ENCODE peak calls at places on chromosomes 4 and X, in four cellular contexts. T is HCT116, O is body of pancreas, S is stomach. A is an unnamed sample.

GRCh38 chrX:113529425-113530013 is 688.9 kb upstream of the AMOT start:
- DNase-seq in T (no peak), O (no peak), S (no peak), A (no peak)

GRCh38 chr4:48360285-48360965 is 19.1 kb downstream of the SLAIN2 start:
- DNase-seq in T (no peak), O (no peak), S (no peak), A (no peak)

GRCh38 chrX:40132751-40133150 is 35.0 kb upstream of the BCOR start:
- DNase-seq in T (peak; percentile 48), O (peak; percentile 81), S (peak; percentile 82), A (no peak)

GRCh38 chr4:135185256-135185655 is 983.7 kb upstream of the PABPC4L start:
- DNase-seq in T (no peak), O (no peak), S (no peak), A (no peak)

GRCh38 chrX:3428762-3429161 is 82.3 kb upstream of the MXRA5 start:
- DNase-seq in T (no peak), O (no peak), S (no peak), A (no peak)

GRCh38 chr4:42280327-42281095 is 116.8 kb upstream of the SHISA3 start:
- DNase-seq in T (peak; percentile 35), O (peak; percentile 7), S (no peak), A (no peak)

GRCh38 chr4:62018537-62018936 is 818.4 kb downstream of the ADGRL3 start:
- DNase-seq in T (no peak), O (no peak), S (no peak), A (no peak)

GRCh38 chrX:55011294-55011693 is 11.1 kb downstream of the APEX2 start:
- DNase-seq in T (no peak), O (no peak), S (no peak), A (no peak)

GRCh38 chrX:80022363-80023031 is 7.9 kb downstream of the TBX22 start:
- DNase-seq in T (no peak), O (no peak), S (no peak), A (no peak)

GRCh38 chr4:26873391-26874026 is 12.9 kb downstream of the STIM2 start:
- DNase-seq in T (no peak), O (peak; percentile 34), S (no peak), A (no peak)

GRCh38 chr4:40992472-40993298 is 221.7 kb downstream of the APBB2 start:
- DNase-seq in T (no peak), O (peak; percentile 11), S (no peak), A (no peak)

DNA sequence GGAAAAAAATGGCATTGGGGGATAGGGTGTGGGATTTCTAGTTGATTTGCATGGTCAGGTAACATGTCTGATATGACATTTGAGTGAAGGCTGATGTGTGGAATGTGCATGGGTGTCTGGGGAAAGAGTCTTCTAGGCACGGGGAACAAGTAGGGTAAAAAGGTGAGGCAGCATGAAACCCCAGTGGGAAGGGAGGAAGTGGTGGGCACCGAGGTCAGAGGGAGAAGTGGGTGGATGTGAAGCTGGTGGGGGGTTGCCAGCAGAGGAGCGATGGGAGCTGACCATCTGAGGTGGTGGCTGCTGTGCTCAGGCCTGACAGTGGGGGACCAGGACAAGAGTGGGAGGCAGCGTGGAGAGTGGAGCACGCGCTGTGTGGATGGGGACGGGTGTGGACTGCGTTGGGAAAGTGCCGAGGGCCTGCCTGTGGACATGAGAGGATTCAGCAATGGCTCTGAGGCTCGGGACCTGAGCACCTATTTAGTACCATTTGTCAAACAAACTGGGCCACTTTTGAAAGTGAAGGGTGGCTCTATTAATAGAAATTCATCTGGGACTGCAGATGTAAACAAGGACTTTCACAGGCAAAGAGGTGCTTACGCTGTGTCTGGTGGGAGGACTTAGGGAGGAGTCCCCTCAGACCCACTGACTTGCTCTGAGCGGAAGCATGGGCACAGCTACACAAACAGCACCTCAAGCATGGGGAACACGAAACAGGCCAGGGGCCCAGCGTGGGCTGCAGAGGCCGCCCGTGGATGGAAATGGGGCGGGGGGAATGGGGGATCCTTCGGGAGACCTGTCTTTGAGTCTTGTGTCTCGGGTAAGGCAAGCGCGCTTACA is 16.7 kb upstream of the S100P start:
- DNase-seq in T (no peak), O (no peak), S (no peak), A (no peak)
- TF ChIP-seq POLR2A in T (no peak), O (no peak), S (no peak), A (no peak)

DNA sequence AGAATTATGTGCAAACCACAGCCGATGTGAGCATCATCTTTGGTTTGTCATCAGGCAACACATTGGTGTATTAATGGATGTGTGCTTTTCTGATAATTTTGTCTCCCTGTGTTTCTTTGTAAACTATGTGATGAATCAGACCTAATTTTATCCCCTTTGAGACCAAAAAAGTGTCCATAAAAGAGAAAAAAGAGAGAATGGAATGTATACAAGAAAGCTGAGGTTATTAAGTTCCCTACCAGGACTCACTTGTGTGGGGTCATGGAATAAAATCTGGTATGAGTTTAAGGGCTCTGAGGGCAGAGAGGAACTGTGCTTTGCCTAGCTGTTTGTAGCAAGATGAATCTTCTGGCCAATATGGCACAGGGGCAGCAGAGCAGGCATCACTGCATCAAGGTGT is 239.5 kb upstream of the HAND2 start:
- DNase-seq in T (no peak), O (no peak), S (no peak), A (no peak)
- TF ChIP-seq POLR2A in T (no peak), O (no peak), S (no peak), A (no peak)

GRCh38 chrX:110002300-110003166 is at the start of gene TMEM164:
- DNase-seq in T (peak; percentile 56), O (peak; percentile 82), S (peak; percentile 82), A (peak; percentile 69)

GRCh38 chrX:110001702-110002299 is 1.1 kb upstream of the TMEM164 start:
- DNase-seq in T (no peak), O (no peak), S (no peak), A (no peak)

GRCh38 chrX:110004210-110004609 is 1.3 kb downstream of the TMEM164 start:
- DNase-seq in T (no peak), O (peak; percentile 64), S (peak; percentile 73), A (peak; percentile 4)

GRCh38 chrX:110004970-110005369 is 2.1 kb downstream of the TMEM164 start:
- DNase-seq in T (no peak), O (no peak), S (no peak), A (no peak)

GRCh38 chrX:110003167-110004156 is 548 bp downstream of the TMEM164 start:
- DNase-seq in T (no peak), O (peak; percentile 9), S (peak; percentile 39), A (peak; percentile 5)
- TF ChIP-seq POLR2A in T (no peak), O (no peak), S (no peak), A (no peak)

GRCh38 chr4:39505581-39505980 is 21.7 kb downstream of the UGDH start:
- DNase-seq in T (no peak), O (no peak), S (no peak), A (no peak)

GRCh38 chr4:39514888-39515401 is 12.3 kb downstream of the UGDH start:
- DNase-seq in T (peak; percentile 27), O (peak; percentile 86), S (peak; percentile 63), A (peak; percentile 38)

GRCh38 chr4:39510348-39510929 is 16.8 kb downstream of the UGDH start:
- DNase-seq in T (no peak), O (no peak), S (no peak), A (no peak)
- TF ChIP-seq POLR2A in T (no peak), O (no peak), S (no peak), A (no peak)

GRCh38 chrX:46610070-46610658 is 36.6 kb downstream of the CHST7 start:
- DNase-seq in T (no peak), O (no peak), S (no peak), A (no peak)

GRCh38 chrX:46602468-46603102 is 29.0 kb downstream of the CHST7 start:
- DNase-seq in T (no peak), O (no peak), S (no peak), A (no peak)

GRCh38 chrX:46611658-46612362 is 38.2 kb downstream of the CHST7 start:
- DNase-seq in T (no peak), O (no peak), S (no peak), A (no peak)

DNA sequence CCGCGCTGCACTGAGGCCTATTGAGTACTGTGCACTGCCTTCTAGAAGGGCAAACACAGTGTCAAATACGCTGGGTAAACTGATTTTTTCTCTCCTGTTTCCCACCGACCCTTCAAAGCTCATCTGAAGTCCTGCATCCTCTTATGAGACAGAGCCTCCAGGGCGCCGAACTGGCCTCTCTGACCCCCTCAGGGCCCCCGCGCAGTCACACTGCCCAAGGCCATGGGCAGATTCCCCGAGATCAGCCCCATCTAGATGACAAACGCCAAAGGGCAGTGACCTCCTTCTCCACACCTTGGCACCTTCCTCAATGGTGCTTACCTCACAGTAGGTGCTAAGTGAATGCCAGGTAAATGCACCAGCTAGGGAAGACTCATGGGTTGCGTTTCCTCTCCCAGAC is 34.4 kb downstream of the CHST7 start:
- DNase-seq in T (no peak), O (no peak), S (no peak), A (no peak)
- TF ChIP-seq POLR2A in T (no peak), O (no peak), S (no peak), A (no peak)

DNA sequence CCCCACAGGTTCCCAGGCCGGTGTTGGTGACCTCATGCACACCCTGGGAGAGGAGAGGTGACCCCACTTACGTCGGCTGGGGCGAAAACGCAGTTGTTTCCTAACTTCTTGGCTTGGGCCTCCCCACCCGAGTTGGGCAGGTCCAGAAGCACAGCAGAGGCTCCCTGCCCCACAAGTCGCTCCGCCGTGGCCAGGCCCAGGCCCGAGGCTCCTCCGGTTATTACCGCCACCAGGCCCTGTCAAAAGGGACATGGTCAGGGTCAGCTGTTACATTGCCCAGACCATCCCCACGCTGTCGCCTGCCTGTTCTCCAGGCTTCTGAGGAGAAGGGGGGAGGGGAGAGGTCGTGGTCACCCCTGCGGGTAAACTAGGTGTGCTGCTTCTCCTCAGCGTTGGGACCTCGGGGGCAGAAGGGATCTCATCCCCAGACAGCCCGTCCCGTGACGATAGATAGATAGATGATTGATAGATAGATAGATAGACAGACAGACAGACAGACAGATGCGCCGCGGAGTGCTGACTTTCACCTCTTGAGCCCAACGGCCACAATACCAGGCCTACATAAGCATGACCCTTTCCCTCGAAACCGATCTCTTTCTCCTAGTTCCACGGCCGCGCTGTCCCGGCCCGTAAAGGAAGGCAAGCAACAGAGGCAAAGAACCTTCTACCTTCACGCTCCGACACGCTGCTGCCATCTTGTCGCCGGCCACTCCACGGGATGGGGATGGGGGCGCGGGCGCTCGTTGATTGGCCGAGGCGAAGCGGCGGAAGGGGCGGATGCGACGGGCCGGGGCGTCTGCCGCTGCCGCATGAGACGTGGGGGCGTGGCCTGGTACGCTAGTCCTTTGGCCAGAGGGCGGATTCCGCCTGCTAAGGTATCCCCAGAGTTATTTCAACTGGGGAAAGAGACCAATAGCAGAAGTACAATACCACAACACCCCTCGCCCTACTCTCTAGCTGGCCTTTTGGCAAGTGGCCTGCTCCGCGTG is at the start of gene HSD17B10:
- DNase-seq in T (peak; percentile 48), O (peak; percentile 92), S (peak; percentile 92), A (peak; percentile 84)
- TF ChIP-seq POLR2A in T (peak; percentile 8), O (peak; percentile 66), S (no peak), A (no peak)

GRCh38 chr4:108287834-108288413 is 119.2 kb upstream of the LEF1 start:
- DNase-seq in T (no peak), O (no peak), S (no peak), A (no peak)
- TF ChIP-seq POLR2A in T (no peak), O (no peak), S (no peak), A (no peak)

GRCh38 chrX:48695925-48696300 is 621 bp upstream of the SUV39H1 start:
- DNase-seq in T (no peak), O (no peak), S (no peak), A (no peak)

GRCh38 chrX:48696301-48697181 is at the start of gene SUV39H1:
- DNase-seq in T (peak; percentile 64), O (peak; percentile 92), S (peak; percentile 88), A (peak; percentile 84)

GRCh38 chrX:48698306-48698705 is 1.8 kb downstream of the SUV39H1 start:
- DNase-seq in T (no peak), O (no peak), S (no peak), A (no peak)

GRCh38 chrX:48695524-48695875 is 1.0 kb upstream of the SUV39H1 start:
- DNase-seq in T (no peak), O (no peak), S (no peak), A (no peak)

GRCh38 chrX:48697182-48697727 is 721 bp downstream of the SUV39H1 start:
- DNase-seq in T (no peak), O (no peak), S (no peak), A (no peak)
- TF ChIP-seq POLR2A in T (peak; percentile 21), O (no peak), S (no peak), A (no peak)

A was measured in prostate gland.